ENCODE peak calls at places on chromosomes 5 and 9, in four cellular contexts. V, H, R and G are unnamed samples.

GRCh38 chr9:78682206-78682605 is 385.3 kb downstream of the PSAT1 start:
- DNase-seq in V (no peak), H (no peak), R (no peak), G (no peak)

GRCh38 chr5:126917918-126918623 is 112.3 kb downstream of the MARCHF3 start:
- DNase-seq in V (no peak), H (peak; percentile 67), R (no peak), G (no peak)

GRCh38 chr5:82448374-82448773 is 170.2 kb upstream of the RPS23 start:
- DNase-seq in V (no peak), H (no peak), R (no peak), G (no peak)

GRCh38 chr9:87387351-87388055 is 110.2 kb upstream of the DAPK1 start:
- DNase-seq in V (no peak), H (no peak), R (no peak), G (no peak)

GRCh38 chr9:89457376-89457855 is 40.5 kb downstream of the SEMA4D start:
- DNase-seq in V (no peak), H (no peak), R (no peak), G (peak; percentile 35)

GRCh38 chr5:176730815-176731475 is 79.4 kb upstream of the UNC5A start:
- DNase-seq in V (no peak), H (no peak), R (peak; percentile 28), G (peak; percentile 19)

GRCh38 chr9:1941989-1942388 is 73.2 kb upstream of the SMARCA2 start:
- DNase-seq in V (no peak), H (peak; percentile 39), R (no peak), G (no peak)

GRCh38 chr5:40733842-40734563 is 21.8 kb downstream of the TTC33 start:
- DNase-seq in V (no peak), H (no peak), R (no peak), G (no peak)

GRCh38 chr5:19928556-19929421 is 59.2 kb downstream of the CDH18 start:
- DNase-seq in V (no peak), H (peak; percentile 8), R (no peak), G (no peak)

GRCh38 chr9:134908524-134909364 is 9.0 kb downstream of the FCN1 start:
- DNase-seq in V (no peak), H (no peak), R (no peak), G (no peak)

GRCh38 chr5:88736494-88736893 is 146.5 kb downstream of the MEF2C start:
- DNase-seq in V (no peak), H (no peak), R (peak; percentile 84), G (no peak)

GRCh38 chr5:54646285-54647101 is 128.9 kb downstream of the SNX18 start:
- DNase-seq in V (peak; percentile 67), H (peak; percentile 49), R (peak; percentile 83), G (peak; percentile 90)

GRCh38 chr5:176994460-176995121 is 12.0 kb downstream of the UIMC1 start:
- DNase-seq in V (no peak), H (peak; percentile 13), R (peak; percentile 81), G (no peak)

GRCh38 chr5:6770826-6771607 is 57.8 kb downstream of the TENT4A start:
- DNase-seq in V (no peak), H (no peak), R (no peak), G (no peak)

GRCh38 chr9:128635266-128636023 is 21.2 kb downstream of the DYNC2I2 start:
- DNase-seq in V (no peak), H (peak; percentile 96), R (no peak), G (peak; percentile 96)

GRCh38 chr5:167643616-167644015 is 647.8 kb upstream of the WWC1 start:
- DNase-seq in V (no peak), H (no peak), R (no peak), G (no peak)

GRCh38 chr9:124251605-124252366 is 6.0 kb upstream of the NEK6 start:
- DNase-seq in V (no peak), H (no peak), R (no peak), G (peak; percentile 18)